ENCODE peak calls at places on chromosomes 4 and X, in four cellular contexts. Y, T, E and U are unnamed samples.

GRCh38 chr4:48297447-48297846 is 27.8 kb upstream of the TEC start:
- DNase-seq in T (no peak), E (no peak), Y (no peak), U (no peak)

GRCh38 chrX:9207142-9207541 is 173.2 kb upstream of the FAM9B start:
- DNase-seq in E (no peak), T (no peak), Y (peak; percentile 4), U (no peak)

GRCh38 chr4:166252487-166253402 is 379.7 kb downstream of the TLL1 start:
- DNase-seq in Y (no peak), E (peak; percentile 31), T (no peak), U (no peak)

GRCh38 chr4:17636696-17637351 is 22.4 kb downstream of the MED28 start:
- DNase-seq in E (peak; percentile 71), T (peak; percentile 58), Y (peak; percentile 69), U (peak; percentile 62)

GRCh38 chr4:169815606-169816005 is 57.9 kb upstream of the HPF1 start:
- DNase-seq in T (no peak), E (peak; percentile 86), Y (peak; percentile 15), U (no peak)

GRCh38 chrX:155086202-155086840 is 15.0 kb downstream of the BRCC3 start:
- DNase-seq in T (no peak), Y (peak; percentile 42), E (no peak), U (no peak)

GRCh38 chr4:53089940-53090729 is 228.0 kb downstream of the RASL11B start:
- DNase-seq in Y (no peak), E (no peak), T (no peak), U (no peak)

GRCh38 chr4:20251796-20252655 is at the start of gene SLIT2:
- DNase-seq in T (peak; percentile 11), Y (peak; percentile 74), E (peak; percentile 53), U (peak; percentile 34)

GRCh38 chr4:123398803-123399637 is 2.4 kb downstream of the SPRY1 start:
- DNase-seq in Y (peak; percentile 36), T (no peak), E (no peak), U (peak; percentile 49)

GRCh38 chr4:115219315-115219840 is 106.0 kb upstream of the NDST4 start:
- DNase-seq in Y (no peak), T (no peak), E (no peak), U (no peak)

GRCh38 chr4:142883433-142883832 is 37.3 kb upstream of the INPP4B start:
- DNase-seq in Y (no peak), E (no peak), T (no peak), U (no peak)

GRCh38 chrX:38811515-38812239 is 10.4 kb downstream of the MID1IP1 start:
- DNase-seq in Y (peak; percentile 5), T (no peak), E (no peak), U (no peak)

GRCh38 chr4:147735413-147736301 is 3.8 kb downstream of the ARHGAP10 start:
- DNase-seq in Y (no peak), E (no peak), T (no peak), U (no peak)

GRCh38 chr4:37604464-37604863 is 81.7 kb downstream of the RELL1 start:
- DNase-seq in Y (peak; percentile 42), E (peak; percentile 66), T (no peak), U (no peak)